ENCODE peak calls at places on chromosomes 6 and 20, in five cellular contexts. Q is HCT116, O is SK-N-SH, W is NT2/D1, J is K562. B is an unnamed sample.

GRCh38 chr6:6788394-6789020 is 200.0 kb downstream of the LY86 start:
- DNase-seq in O (no peak), J (peak; percentile 58), W (no peak), Q (no peak), B (no peak)

GRCh38 chr6:134945045-134945444 is 4.9 kb downstream of the ALDH8A1 start:
- DNase-seq in O (no peak), Q (no peak), J (no peak), W (no peak), B (no peak)

GRCh38 chr20:35968930-35969329 is 540 bp downstream of the CNBD2 start:
- DNase-seq in O (no peak), J (no peak), W (no peak), Q (no peak), B (no peak)

GRCh38 chr20:278607-279571 is 11.7 kb downstream of the C20orf96 start:
- DNase-seq in Q (no peak), O (no peak), J (no peak), W (no peak), B (no peak)

GRCh38 chr6:26427093-26427809 is 13.1 kb upstream of the BTN3A3 start:
- DNase-seq in O (no peak), Q (no peak), J (peak; percentile 31), W (no peak), B (no peak)

GRCh38 chr20:3237011-3237957 is 1.7 kb downstream of the SLC4A11 start:
- DNase-seq in J (no peak), W (no peak), O (no peak), Q (no peak), B (no peak)

GRCh38 chr6:113927001-113927400 is 43.9 kb downstream of the HDAC2 start:
- DNase-seq in Q (no peak), J (no peak), W (no peak), O (no peak), B (no peak)

GRCh38 chr6:14320342-14320741 is 202.8 kb downstream of the CD83 start:
- DNase-seq in W (no peak), Q (no peak), J (no peak), O (no peak), B (no peak)

GRCh38 chr6:19554356-19555225 is 282.6 kb upstream of the ID4 start:
- DNase-seq in Q (no peak), O (no peak), J (no peak), W (no peak), B (no peak)

GRCh38 chr6:108168501-108168979 is 2.7 kb downstream of the NR2E1 start:
- DNase-seq in W (no peak), Q (no peak), O (peak; percentile 74), J (no peak), B (peak; percentile 12)

GRCh38 chr6:79543886-79544285 is 6.7 kb upstream of the LCA5 start:
- DNase-seq in J (no peak), Q (no peak), W (no peak), O (no peak), B (no peak)

GRCh38 chr6:8108031-8108660 is 5.8 kb upstream of the EEF1E1 start:
- DNase-seq in J (peak; percentile 36), O (no peak), Q (peak; percentile 27), W (no peak), B (peak; percentile 93)

GRCh38 chr6:106182455-106182854 is 96.3 kb downstream of the PRDM1 start:
- DNase-seq in W (no peak), J (no peak), O (no peak), Q (no peak), B (no peak)

GRCh38 chr6:50815436-50816114 is 3.1 kb upstream of the TFAP2B start:
- DNase-seq in Q (no peak), J (peak; percentile 52), O (no peak), W (no peak), B (no peak)

GRCh38 chr6:139521338-139521737 is 146.9 kb upstream of the CITED2 start:
- DNase-seq in O (no peak), Q (no peak), J (no peak), W (no peak), B (no peak)

GRCh38 chr6:14454467-14454763 is 336.8 kb downstream of the CD83 start:
- DNase-seq in Q (no peak), J (no peak), W (no peak), O (no peak), B (no peak)

GRCh38 chr6:10451828-10452509 is 37.1 kb upstream of the TFAP2A start:
- DNase-seq in O (no peak), J (no peak), Q (peak; percentile 90), W (no peak), B (no peak)

GRCh38 chr20:10080554-10080953 is 45.8 kb downstream of the ANKEF1 start:
- DNase-seq in J (no peak), W (no peak), O (no peak), Q (no peak), B (no peak)

GRCh38 chr6:85403331-85404015 is 46.4 kb upstream of the NT5E start:
- DNase-seq in J (no peak), Q (no peak), O (no peak), W (peak; percentile 18), B (no peak)

GRCh38 chr6:90155114-90155513 is 141.5 kb downstream of the BACH2 start:
- DNase-seq in Q (no peak), J (no peak), O (no peak), W (no peak), B (no peak)

GRCh38 chr20:56440346-56441007 is 27.9 kb upstream of the RTF2 start:
- DNase-seq in W (no peak), Q (no peak), J (no peak), O (no peak), B (no peak)

GRCh38 chr6:96520039-96520850 is 1.4 kb upstream of the UFL1 start:
- DNase-seq in Q (peak; percentile 86), J (no peak), O (no peak), W (peak; percentile 11), B (no peak)

GRCh38 chr20:41314386-41314785 is 3.1 kb downstream of the ZHX3 start:
- DNase-seq in O (no peak), J (no peak), W (no peak), Q (no peak), B (no peak)

GRCh38 chr6:170113141-170113540 is 177.7 kb downstream of the DLL1 start:
- DNase-seq in Q (no peak), O (no peak), J (no peak), W (no peak), B (no peak)

GRCh38 chr6:130148181-130148580 is 74.6 kb downstream of the SAMD3 start:
- DNase-seq in W (no peak), Q (no peak), J (no peak), O (no peak), B (no peak)

GRCh38 chr6:43492673-43493072 is 15.3 kb downstream of the TJAP1 start:
- DNase-seq in O (no peak), W (no peak), Q (no peak), J (no peak), B (no peak)

GRCh38 chr6:32945106-32945761 is 4.4 kb upstream of the HLA-DMB start:
- DNase-seq in J (no peak), Q (no peak), O (no peak), W (no peak), B (no peak)

GRCh38 chr6:168216139-168216538 is 103.4 kb downstream of the DACT2 start:
- DNase-seq in O (no peak), Q (no peak), W (peak; percentile 44), J (no peak), B (no peak)

GRCh38 chr20:56843817-56844216 is 214.7 kb downstream of the TFAP2C start:
- DNase-seq in O (no peak), Q (peak; percentile 3), J (peak; percentile 22), W (no peak), B (no peak)

GRCh38 chr20:25246182-25246943 is 1.5 kb upstream of the PYGB start:
- DNase-seq in Q (no peak), W (no peak), J (no peak), O (peak; percentile 47), B (no peak)

GRCh38 chr6:166418691-166419143 is 36.0 kb upstream of the MPC1 start:
- DNase-seq in W (no peak), J (no peak), O (no peak), Q (no peak), B (no peak)

GRCh38 chr6:141829566-141829965 is 303.2 kb upstream of the GJE1 start:
- DNase-seq in O (no peak), W (peak; percentile 62), Q (no peak), J (no peak), B (peak; percentile 10)

GRCh38 chr6:166515072-166515810 is 71.2 kb downstream of the RAMACL start:
- DNase-seq in J (peak; percentile 18), O (no peak), W (no peak), Q (peak; percentile 55), B (peak; percentile 14)

GRCh38 chr6:142301421-142302391 is at the start of gene ADGRG6:
- DNase-seq in W (no peak), O (peak; percentile 26), J (peak; percentile 22), Q (peak; percentile 57), B (peak; percentile 82)

GRCh38 chr6:72078096-72078495 is 191.7 kb downstream of the RIMS1 start:
- DNase-seq in O (no peak), J (no peak), Q (no peak), W (no peak), B (no peak)

GRCh38 chr6:56959938-56960337 is 5.0 kb downstream of the BEND6 start:
- DNase-seq in W (no peak), J (no peak), O (no peak), Q (no peak), B (no peak)
- TF ChIP-seq YY1 in W (no peak), J (no peak), O (no peak), Q (no peak), B (no peak)

GRCh38 chr6:87718662-87719433 is 16.8 kb upstream of the AKIRIN2 start:
- DNase-seq in Q (no peak), W (no peak), J (no peak), O (no peak), B (no peak)

GRCh38 chr6:87724994-87725811 is 23.2 kb upstream of the AKIRIN2 start:
- DNase-seq in W (no peak), Q (no peak), J (no peak), O (no peak), B (no peak)

GRCh38 chr6:87723727-87724078 is 21.7 kb upstream of the AKIRIN2 start:
- DNase-seq in J (no peak), Q (no peak), O (no peak), W (no peak), B (no peak)

GRCh38 chr6:87721311-87721710 is 19.3 kb upstream of the AKIRIN2 start:
- DNase-seq in Q (no peak), O (no peak), J (no peak), W (no peak), B (no peak)

GRCh38 chr6:87722831-87723726 is 21.0 kb upstream of the AKIRIN2 start:
- DNase-seq in Q (peak; percentile 75), W (peak; percentile 63), J (peak; percentile 74), O (no peak), B (peak; percentile 92)
- TF ChIP-seq YY1 in Q (peak; percentile 7), W (no peak), J (peak; percentile 36), O (no peak), B (no peak)

GRCh38 chr20:44733341-44734069 is 12.2 kb upstream of the KCNK15 start:
- DNase-seq in W (peak; percentile 71), Q (peak; percentile 51), O (peak; percentile 71), J (peak; percentile 58), B (peak; percentile 67)
- TF ChIP-seq YY1 in W (no peak), Q (no peak), O (no peak), J (no peak), B (no peak)

DNA sequence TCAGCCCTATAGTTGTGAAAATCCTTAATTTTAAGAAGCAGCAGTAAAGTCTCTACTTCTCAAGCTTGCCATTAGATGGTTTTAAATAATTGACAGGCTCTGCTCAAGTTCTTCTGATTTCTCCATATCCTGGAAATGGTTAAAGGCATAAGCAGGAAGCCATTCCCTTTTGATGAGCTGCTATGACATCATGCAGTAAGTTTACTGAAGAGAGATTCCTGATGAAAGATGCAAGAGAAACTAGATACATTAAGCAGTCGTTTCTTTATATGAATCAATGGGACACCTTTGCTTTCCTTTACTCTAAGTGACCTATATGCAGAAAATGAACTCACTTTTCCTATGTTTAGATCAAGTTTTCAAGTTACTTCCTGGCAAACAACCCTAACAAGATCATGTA is 9.7 kb downstream of the POPDC3 start:
- DNase-seq in J (no peak), Q (no peak), W (no peak), O (no peak), B (no peak)
- TF ChIP-seq YY1 in J (no peak), Q (no peak), W (no peak), O (no peak), B (no peak)